ENCODE peak calls at places on chromosome 3, in eight cellular contexts. G is upper lobe of left lung; X is left lung; S is heart left ventricle; N is mesenchymal stem cell; U is upper lobe of right lung; W is CD4-positive, alpha-beta memory T cell; L is esophagus muscularis mucosa. M is an unnamed sample.

GRCh38 chr3:157122116-157122515 is 37.8 kb downstream of the CCNL1 start:
- DNase-seq in L (no peak), S (no peak), W (no peak), N (peak; percentile 89), X (no peak), G (no peak), U (no peak), M (no peak)

GRCh38 chr3:48623851-48624547 is 2.4 kb upstream of the TMEM89 start:
- DNase-seq in X (peak; percentile 24), L (no peak), G (no peak), U (no peak), S (no peak), N (no peak), W (no peak), M (no peak)

GRCh38 chr3:123687286-123687685 is 102.4 kb upstream of the HACD2 start:
- DNase-seq in N (peak; percentile 37), W (no peak), X (no peak), U (no peak), S (no peak), L (no peak), G (no peak), M (no peak)

GRCh38 chr3:126125781-126126251 is 41.9 kb upstream of the SLC41A3 start:
- DNase-seq in U (no peak), X (no peak), W (no peak), S (no peak), N (no peak), L (peak; percentile 82), G (peak; percentile 10), M (peak; percentile 26)

GRCh38 chr3:183711516-183711915 is 13.9 kb downstream of the YEATS2 start:
- DNase-seq in X (no peak), N (no peak), S (no peak), U (no peak), G (no peak), W (no peak), L (no peak), M (no peak)

GRCh38 chr3:105876745-105877624 is 8.2 kb upstream of the CBLB start:
- DNase-seq in U (no peak), X (no peak), W (no peak), G (no peak), S (no peak), L (no peak), N (no peak), M (no peak)

GRCh38 chr3:114498779-114499370 is 205.0 kb downstream of the TIGIT start:
- DNase-seq in U (no peak), N (peak; percentile 77), X (peak; percentile 39), S (no peak), L (no peak), G (no peak), W (no peak), M (no peak)

GRCh38 chr3:187367561-187368103 is 553 bp upstream of the RTP4 start:
- DNase-seq in U (peak; percentile 66), W (no peak), G (no peak), S (no peak), X (peak; percentile 80), L (no peak), N (no peak), M (no peak)

GRCh38 chr3:81980566-81981494 is 219.4 kb upstream of the GBE1 start:
- DNase-seq in W (no peak), S (no peak), L (no peak), N (no peak), X (no peak), G (no peak), U (no peak), M (no peak)

GRCh38 chr3:167814441-167814951 is 79.0 kb downstream of the SERPINI1 start:
- DNase-seq in U (no peak), S (peak; percentile 38), X (no peak), L (no peak), W (no peak), N (no peak), G (no peak), M (no peak)

GRCh38 chr3:129934234-129935123 is 40.0 kb upstream of the TRH start:
- DNase-seq in G (no peak), N (peak; percentile 32), L (no peak), W (peak; percentile 21), S (no peak), X (peak; percentile 67), U (no peak), M (peak; percentile 8)

GRCh38 chr3:183774631-183775030 is 50.7 kb downstream of the MAP6D1 start:
- DNase-seq in S (no peak), U (no peak), L (no peak), N (no peak), G (no peak), W (no peak), X (no peak), M (no peak)

GRCh38 chr3:26624209-26624775 is 1.7 kb downstream of the LRRC3B start:
- DNase-seq in L (no peak), N (no peak), X (peak; percentile 45), U (no peak), W (no peak), S (no peak), G (no peak), M (no peak)

GRCh38 chr3:138824114-138824506 is 10.6 kb downstream of the PIK3CB start:
- DNase-seq in G (no peak), U (no peak), S (no peak), L (no peak), X (no peak), W (no peak), N (no peak), M (no peak)

GRCh38 chr3:68666409-68667193 is 265.7 kb downstream of the TAFA4 start:
- DNase-seq in G (no peak), W (no peak), U (no peak), L (no peak), X (no peak), N (peak; percentile 33), S (no peak), M (no peak)
- H3K4me1 ChIP-seq in G (no peaks in the 10 kb centered on the region), W (no peaks in the 10 kb centered on the region), U (no peaks in the 10 kb centered on the region), L (no peaks in the 10 kb centered on the region), X (no peaks in the 10 kb centered on the region), N (no peaks in the 10 kb centered on the region), S (no peaks in the 10 kb centered on the region), M (no peaks in the 10 kb centered on the region)

DNA sequence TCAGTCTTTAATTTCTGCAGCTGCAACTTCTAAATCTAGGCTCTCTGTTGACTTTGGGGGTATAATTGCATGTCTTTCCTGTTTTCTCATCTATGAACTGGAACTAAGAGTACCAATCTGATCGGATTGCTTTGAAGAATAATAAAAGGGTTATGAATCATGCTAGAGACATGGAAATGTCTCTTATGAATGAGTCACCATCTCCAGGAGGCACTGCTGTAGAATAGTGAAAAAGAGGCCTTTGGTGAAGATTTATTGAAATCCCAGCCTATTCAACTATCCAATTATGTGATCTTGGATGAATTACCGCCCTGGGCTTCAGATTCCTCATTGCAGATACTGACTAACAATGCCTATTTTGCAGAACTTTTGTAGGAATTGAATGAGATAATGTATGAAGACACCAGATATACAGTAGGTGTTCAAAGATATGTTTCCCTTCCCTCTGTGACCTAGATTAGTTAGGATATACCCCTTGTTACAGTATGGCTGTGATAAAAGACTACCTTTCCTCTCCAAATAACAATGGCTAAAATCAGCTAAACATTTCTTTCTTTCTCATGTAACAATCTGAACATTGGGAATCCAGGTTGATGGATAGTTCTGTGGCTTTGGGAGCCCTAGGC is 11.5 kb upstream of the CMTM8 start:
- DNase-seq in S (no peak), N (peak; percentile 12), U (no peak), L (no peak), W (no peak), G (no peak), X (no peak), M (no peak)
- H3K4me1 ChIP-seq in S (no peaks in the 10 kb centered on the region), N (peaks cover 2% of the 10 kb centered on the region), U (no peaks in the 10 kb centered on the region), L (no peaks in the 10 kb centered on the region), W (no peaks in the 10 kb centered on the region), G (no peaks in the 10 kb centered on the region), X (no peaks in the 10 kb centered on the region), M (no peaks in the 10 kb centered on the region)

GRCh38 chr3:53170325-53171108 is 9.5 kb downstream of the PRKCD start:
- DNase-seq in S (peak; percentile 47), W (no peak), U (peak; percentile 81), N (no peak), L (no peak), G (peak; percentile 66), X (peak; percentile 87), M (no peak)
- H3K4me1 ChIP-seq in S (peaks cover 18% of the 10 kb centered on the region), W (peaks cover 10% of the 10 kb centered on the region), U (peaks cover 43% of the 10 kb centered on the region), N (peaks cover 57% of the 10 kb centered on the region), L (peaks cover 71% of the 10 kb centered on the region), G (peaks cover 88% of the 10 kb centered on the region), X (peaks cover 18% of the 10 kb centered on the region), M (no peaks in the 10 kb centered on the region)

GRCh38 chr3:193662757-193663322 is 69.8 kb downstream of the OPA1 start:
- DNase-seq in U (no peak), N (peak; percentile 29), S (no peak), X (no peak), W (no peak), G (no peak), L (no peak), M (no peak)

GRCh38 chr3:193660698-193661400 is 67.8 kb downstream of the OPA1 start:
- DNase-seq in X (no peak), U (no peak), S (no peak), L (no peak), W (no peak), G (no peak), N (no peak), M (no peak)

GRCh38 chr3:193665370-193665989 is 72.5 kb downstream of the OPA1 start:
- DNase-seq in X (no peak), S (no peak), N (peak; percentile 49), L (no peak), W (peak; percentile 26), G (no peak), U (no peak), M (no peak)
- H3K4me1 ChIP-seq in X (no peaks in the 10 kb centered on the region), S (no peaks in the 10 kb centered on the region), N (no peaks in the 10 kb centered on the region), L (no peaks in the 10 kb centered on the region), W (no peaks in the 10 kb centered on the region), G (no peaks in the 10 kb centered on the region), U (no peaks in the 10 kb centered on the region), M (no peaks in the 10 kb centered on the region)

GRCh38 chr3:16506884-16507409 is 6.6 kb downstream of the RFTN1 start:
- DNase-seq in W (no peak), S (no peak), N (no peak), U (no peak), X (no peak), G (no peak), L (no peak), M (no peak)
- H3K4me1 ChIP-seq in W (peaks cover 55% of the 10 kb centered on the region), S (peaks cover 39% of the 10 kb centered on the region), N (peaks cover 15% of the 10 kb centered on the region), U (peaks cover 46% of the 10 kb centered on the region), X (peaks cover 16% of the 10 kb centered on the region), G (peaks cover 39% of the 10 kb centered on the region), L (peaks cover 95% of the 10 kb centered on the region), M (peaks cover 50% of the 10 kb centered on the region)

DNA sequence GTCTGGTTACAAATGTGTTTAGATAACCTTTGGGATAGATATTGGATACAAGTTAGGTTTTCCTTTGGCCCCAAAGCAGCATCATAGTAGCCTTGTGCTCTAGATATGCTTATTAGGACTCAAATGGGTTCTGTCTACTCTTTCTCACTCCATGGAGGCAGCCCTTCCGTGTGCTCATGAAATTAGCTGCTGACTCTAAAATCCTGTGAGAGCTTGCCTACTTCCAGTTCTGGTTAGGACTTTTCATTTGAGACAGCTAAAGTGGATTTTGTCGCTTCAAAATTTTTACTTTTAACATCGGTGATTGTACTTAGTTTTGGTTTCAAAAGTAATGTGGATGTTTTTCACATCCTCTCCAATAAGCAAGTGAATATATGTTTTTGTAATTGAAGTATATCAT is 1.6 kb downstream of the CDV3 start:
- DNase-seq in S (no peak), G (no peak), W (no peak), N (no peak), U (no peak), L (no peak), X (no peak), M (no peak)
- H3K4me1 ChIP-seq in S (peaks cover 58% of the 10 kb centered on the region), G (peaks cover 70% of the 10 kb centered on the region), W (peaks cover 61% of the 10 kb centered on the region), N (peaks cover 9% of the 10 kb centered on the region), U (peaks cover 59% of the 10 kb centered on the region), L (peaks cover 81% of the 10 kb centered on the region), X (peaks cover 44% of the 10 kb centered on the region), M (peaks cover 56% of the 10 kb centered on the region)